ENCODE peak calls at places on chromosomes 6 and 20, in seven cellular contexts. S, F, V, G, Y, O and B are unnamed samples.

GRCh38 chr6:96520039-96520850 is 1.4 kb upstream of the UFL1 start:
- DNase-seq in S (no peak), F (peak), V (peak), G (peak), Y (no peak), O (peak), B (no peak)

GRCh38 chr6:152054441-152054840 is 247.0 kb downstream of the ESR1 start:
- DNase-seq in S (peak), F (no peak), V (no peak), G (no peak), Y (peak), O (peak), B (peak)

GRCh38 chr6:83411731-83412130 is 19.1 kb downstream of the ME1 start:
- DNase-seq in S (no peak), F (no peak), V (no peak), G (no peak), Y (no peak), O (no peak), B (no peak)

GRCh38 chr20:56414842-56415765 is 3.0 kb downstream of the CASS4 start:
- DNase-seq in S (peak), F (peak), V (peak), G (no peak), Y (peak), O (no peak), B (no peak)

GRCh38 chr20:18276821-18277220 is 11.5 kb upstream of the ZNF133 start:
- DNase-seq in S (peak), F (peak), V (peak), G (peak), Y (peak), O (no peak), B (peak)

GRCh38 chr20:21147593-21147992 is 21.7 kb downstream of the KIZ start:
- DNase-seq in S (peak), F (peak), V (no peak), G (no peak), Y (peak), O (no peak), B (no peak)

GRCh38 chr6:89951574-89952360 is 57.5 kb downstream of the GJA10 start:
- DNase-seq in S (no peak), F (peak), V (peak), G (no peak), Y (no peak), O (no peak), B (no peak)

GRCh38 chr6:27565839-27566779 is 93.2 kb upstream of the ZNF184 start:
- DNase-seq in S (no peak), F (no peak), V (no peak), G (no peak), Y (no peak), O (no peak), B (peak)

GRCh38 chr6:118890997-118891790 is 2.8 kb upstream of the ASF1A start:
- DNase-seq in S (no peak), F (no peak), V (no peak), G (no peak), Y (no peak), O (no peak), B (peak)

GRCh38 chr6:87483929-87484328 is 11.2 kb downstream of the SLC35A1 start:
- DNase-seq in S (peak), F (peak), V (peak), G (peak), Y (peak), O (peak), B (peak)

GRCh38 chr6:170523256-170524187 is 29.6 kb downstream of the PSMB1 start:
- DNase-seq in S (no peak), F (no peak), V (no peak), G (no peak), Y (no peak), O (no peak), B (no peak)

GRCh38 chr20:420169-420620 is 12.1 kb downstream of the RBCK1 start:
- DNase-seq in S (no peak), F (no peak), V (no peak), G (no peak), Y (no peak), O (no peak), B (no peak)

GRCh38 chr6:70277480-70277879 is 25.4 kb downstream of the COL9A1 start:
- DNase-seq in S (peak), F (peak), V (peak), G (peak), Y (peak), O (no peak), B (no peak)

GRCh38 chr6:35776364-35777215 is at the start of gene CLPSL2:
- DNase-seq in S (no peak), F (peak), V (no peak), G (no peak), Y (no peak), O (no peak), B (peak)

GRCh38 chr6:126077810-126078791 is 91.8 kb downstream of the TRMT11 start:
- DNase-seq in S (peak), F (no peak), V (peak), G (no peak), Y (peak), O (no peak), B (no peak)

GRCh38 chr20:11443382-11444119 is 474.1 kb upstream of the BTBD3 start:
- DNase-seq in S (no peak), F (no peak), V (no peak), G (no peak), Y (no peak), O (no peak), B (no peak)

GRCh38 chr6:17393335-17394191 is at the start of gene CAP2:
- DNase-seq in S (peak), F (peak), V (peak), G (peak), Y (peak), O (no peak), B (no peak)

GRCh38 chr20:35734777-35735649 is 7.0 kb downstream of the RBM39 start:
- DNase-seq in S (no peak), F (no peak), V (no peak), G (no peak), Y (no peak), O (no peak), B (no peak)

GRCh38 chr6:41445268-41445667 is 100.9 kb upstream of the FOXP4 start:
- DNase-seq in S (no peak), F (peak), V (peak), G (peak), Y (no peak), O (no peak), B (no peak)

GRCh38 chr6:34243131-34243771 is 5.6 kb downstream of the SMIM29 start:
- DNase-seq in S (no peak), F (no peak), V (no peak), G (no peak), Y (no peak), O (no peak), B (no peak)

GRCh38 chr6:109922851-109923250 is 55.3 kb upstream of the GPR6 start:
- DNase-seq in S (no peak), F (no peak), V (peak), G (no peak), Y (no peak), O (no peak), B (no peak)

GRCh38 chr6:28880894-28881780 is 42.6 kb downstream of the TRIM27 start:
- DNase-seq in S (peak), F (peak), V (peak), G (peak), Y (peak), O (no peak), B (peak)

GRCh38 chr20:44979090-44979621 is 12.8 kb downstream of the STK4 start:
- DNase-seq in S (no peak), F (peak), V (peak), G (no peak), Y (peak), O (no peak), B (peak)

GRCh38 chr6:2729921-2730320 is 20.8 kb downstream of the MYLK4 start:
- DNase-seq in S (no peak), F (no peak), V (no peak), G (no peak), Y (no peak), O (no peak), B (no peak)

GRCh38 chr6:40358473-40359460 is 228.4 kb downstream of the LRFN2 start:
- DNase-seq in S (no peak), F (no peak), V (no peak), G (no peak), Y (no peak), O (no peak), B (no peak)

GRCh38 chr20:63540417-63541186 is 3.4 kb upstream of the PTK6 start:
- DNase-seq in S (peak), F (no peak), V (no peak), G (no peak), Y (peak), O (no peak), B (no peak)

GRCh38 chr6:134519456-134519855 is 201.5 kb upstream of the SGK1 start:
- DNase-seq in S (no peak), F (peak), V (no peak), G (peak), Y (no peak), O (no peak), B (peak)

GRCh38 chr6:92708945-92709344 is 710.4 kb downstream of the EPHA7 start:
- DNase-seq in S (no peak), F (no peak), V (no peak), G (no peak), Y (no peak), O (no peak), B (no peak)

GRCh38 chr20:63135411-63135810 is 80.5 kb downstream of the YTHDF1 start:
- DNase-seq in S (no peak), F (no peak), V (no peak), G (no peak), Y (no peak), O (no peak), B (no peak)

GRCh38 chr6:167764215-167764614 is 62.5 kb upstream of the AFDN start:
- DNase-seq in S (no peak), F (no peak), V (no peak), G (no peak), Y (no peak), O (no peak), B (no peak)

GRCh38 chr6:9977451-9977850 is 437.4 kb downstream of the TFAP2A start:
- DNase-seq in S (no peak), F (no peak), V (no peak), G (no peak), Y (no peak), O (peak), B (no peak)
- TF ChIP-seq CTCF in S (no peak), F (no peak), V (no peak), G (no peak), Y (no peak), O (no peak), B (no peak)

GRCh38 chr6:53532942-53533341 is 12.0 kb downstream of the GCLC start:
- DNase-seq in S (no peak), F (no peak), V (no peak), G (no peak), Y (no peak), O (no peak), B (no peak)
- H3K4me3 ChIP-seq in S (no peak), F (no peak), V (no peak), G (no peak), Y (no peak), O (no peak), B (no peak)

GRCh38 chr20:34066476-34067090 is 45.5 kb downstream of the EIF2S2 start:
- DNase-seq in S (no peak), F (peak), V (peak), G (peak), Y (peak), O (no peak), B (no peak)
- TF ChIP-seq CTCF in S (no peak), F (no peak), V (no peak), G (no peak), Y (no peak), O (no peak), B (no peak)

DNA sequence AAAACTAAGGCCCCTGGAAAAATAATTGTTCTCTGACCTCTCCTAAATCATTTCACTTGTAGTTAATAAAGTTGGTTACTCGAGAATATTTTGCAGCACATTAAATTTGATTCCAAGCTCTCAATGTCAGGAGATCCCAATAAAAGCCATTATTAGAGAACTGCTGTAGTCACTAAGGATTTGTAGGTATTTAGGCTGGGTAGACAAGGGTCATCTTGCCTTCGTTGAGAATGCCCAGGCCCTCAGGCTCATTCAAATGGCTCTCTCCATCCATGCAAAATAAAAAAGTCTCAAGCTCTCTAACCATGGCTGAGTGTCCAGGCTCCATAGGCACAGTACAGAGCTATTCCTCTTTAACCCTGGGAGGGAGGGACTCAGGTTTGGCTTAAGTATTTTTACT is 117.0 kb upstream of the HMGCLL1 start:
- DNase-seq in S (no peak), F (no peak), V (no peak), G (no peak), Y (no peak), O (no peak), B (no peak)
- H3K4me3 ChIP-seq in S (no peak), F (no peak), V (no peak), G (no peak), Y (no peak), O (no peak), B (no peak)

DNA sequence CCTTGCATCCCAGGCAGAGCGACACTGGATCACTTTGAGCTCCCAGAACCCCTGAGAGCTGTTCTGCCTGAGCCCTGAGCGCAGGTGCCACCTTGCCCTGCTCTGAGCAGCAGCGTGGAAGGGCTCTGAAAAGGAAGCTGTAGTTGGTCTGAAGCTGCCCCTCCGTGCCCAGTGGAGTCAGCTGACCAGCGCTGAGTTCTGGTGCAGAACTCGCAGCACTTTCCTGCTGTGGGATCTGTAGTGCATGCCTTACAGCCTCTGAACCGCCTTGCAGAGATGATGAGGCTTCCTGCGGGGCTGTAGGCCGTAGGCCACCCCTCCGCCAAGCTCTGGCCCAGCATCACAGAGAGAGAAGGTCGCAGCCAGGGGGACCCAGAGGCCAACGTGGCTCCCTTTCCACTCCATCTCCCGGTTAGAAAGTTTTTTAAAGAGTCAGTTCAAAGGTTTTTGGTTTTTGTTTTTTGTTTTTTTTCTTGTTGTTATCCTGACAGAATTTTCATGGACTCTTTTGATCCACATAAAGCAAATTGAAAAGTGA is 158.3 kb upstream of the CST7 start:
- DNase-seq in S (no peak), F (no peak), V (no peak), G (no peak), Y (no peak), O (no peak), B (no peak)
- TF ChIP-seq CTCF in S (no peak), F (no peak), V (no peak), G (no peak), Y (no peak), O (no peak), B (no peak)

DNA sequence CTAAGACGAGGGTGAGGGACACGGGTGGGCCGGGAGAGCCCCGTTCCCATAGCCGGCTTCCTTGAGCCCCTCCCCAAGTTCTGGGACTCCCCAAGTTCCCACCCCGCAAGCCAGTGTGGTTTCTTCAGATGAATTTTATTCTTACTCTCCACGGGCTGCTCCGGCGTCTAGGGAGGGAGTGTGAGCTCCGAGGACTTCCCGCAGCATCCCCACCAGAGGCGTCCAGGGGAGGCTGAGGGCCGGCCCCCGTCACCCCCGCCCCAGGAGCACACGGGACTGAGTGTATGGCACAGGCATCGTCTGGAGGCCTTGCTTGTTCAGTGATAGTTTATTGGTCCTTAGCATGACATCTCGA is 10.0 kb upstream of the SLC4A11 start:
- DNase-seq in S (no peak), F (no peak), V (no peak), G (no peak), Y (no peak), O (no peak), B (no peak)
- H3K4me3 ChIP-seq in S (no peak), F (peak), V (no peak), G (peak), Y (peak), O (no peak), B (no peak)

DNA sequence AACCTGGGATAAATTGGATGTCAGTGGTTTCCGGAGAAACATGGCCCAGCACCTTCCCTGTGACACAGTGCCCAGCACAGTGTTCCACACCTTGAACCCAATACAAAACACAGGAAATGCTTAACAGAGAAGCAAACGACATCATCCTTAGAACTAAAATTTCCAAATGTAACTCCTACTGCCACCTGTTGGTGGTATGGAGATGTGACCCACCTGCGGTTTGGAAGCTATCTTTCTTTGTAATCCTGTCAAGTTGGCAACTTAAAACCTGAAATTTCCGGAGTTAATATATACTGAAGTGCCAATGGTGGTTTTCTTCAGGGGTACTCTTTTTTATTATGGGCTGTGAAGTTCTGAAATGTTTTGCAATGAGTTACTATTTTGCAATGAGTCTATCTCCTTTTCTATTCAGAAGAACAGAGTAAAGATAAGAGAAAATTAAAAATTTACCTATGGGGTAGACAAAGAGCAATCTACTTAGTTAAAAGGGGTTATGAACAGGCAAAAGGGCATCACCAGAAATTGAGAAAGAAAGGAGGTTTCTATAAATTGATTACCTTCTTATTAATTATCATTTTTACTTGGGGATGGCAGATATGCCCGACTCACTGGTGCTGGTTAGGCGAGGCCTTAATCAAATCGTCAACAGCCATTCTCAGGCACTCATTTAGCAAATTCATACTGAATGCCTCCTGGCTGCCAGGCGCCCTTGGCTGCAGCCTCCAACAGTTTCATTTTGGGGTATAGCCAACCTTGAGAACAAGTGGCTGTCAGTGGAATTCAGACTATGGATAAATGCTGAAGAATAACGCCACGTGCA is 658.6 kb downstream of the PTPRT start:
- DNase-seq in S (no peak), F (peak), V (no peak), G (peak), Y (peak), O (no peak), B (peak)
- TF ChIP-seq CTCF in S (no peak), F (no peak), V (no peak), G (peak), Y (peak), O (peak), B (peak)

GRCh38 chr20:57427239-57428127 is 36.3 kb downstream of the RBM38 start:
- DNase-seq in S (no peak), F (no peak), V (no peak), G (no peak), Y (no peak), O (no peak), B (no peak)

GRCh38 chr20:57426156-57426769 is 35.1 kb downstream of the RBM38 start:
- DNase-seq in S (no peak), F (no peak), V (no peak), G (no peak), Y (no peak), O (no peak), B (no peak)

GRCh38 chr20:57426831-57427230 is 35.6 kb downstream of the RBM38 start:
- DNase-seq in S (no peak), F (no peak), V (no peak), G (no peak), Y (no peak), O (no peak), B (no peak)

GRCh38 chr20:57429579-57430202 is 38.5 kb downstream of the RBM38 start:
- DNase-seq in S (peak), F (no peak), V (no peak), G (no peak), Y (no peak), O (peak), B (peak)

DNA sequence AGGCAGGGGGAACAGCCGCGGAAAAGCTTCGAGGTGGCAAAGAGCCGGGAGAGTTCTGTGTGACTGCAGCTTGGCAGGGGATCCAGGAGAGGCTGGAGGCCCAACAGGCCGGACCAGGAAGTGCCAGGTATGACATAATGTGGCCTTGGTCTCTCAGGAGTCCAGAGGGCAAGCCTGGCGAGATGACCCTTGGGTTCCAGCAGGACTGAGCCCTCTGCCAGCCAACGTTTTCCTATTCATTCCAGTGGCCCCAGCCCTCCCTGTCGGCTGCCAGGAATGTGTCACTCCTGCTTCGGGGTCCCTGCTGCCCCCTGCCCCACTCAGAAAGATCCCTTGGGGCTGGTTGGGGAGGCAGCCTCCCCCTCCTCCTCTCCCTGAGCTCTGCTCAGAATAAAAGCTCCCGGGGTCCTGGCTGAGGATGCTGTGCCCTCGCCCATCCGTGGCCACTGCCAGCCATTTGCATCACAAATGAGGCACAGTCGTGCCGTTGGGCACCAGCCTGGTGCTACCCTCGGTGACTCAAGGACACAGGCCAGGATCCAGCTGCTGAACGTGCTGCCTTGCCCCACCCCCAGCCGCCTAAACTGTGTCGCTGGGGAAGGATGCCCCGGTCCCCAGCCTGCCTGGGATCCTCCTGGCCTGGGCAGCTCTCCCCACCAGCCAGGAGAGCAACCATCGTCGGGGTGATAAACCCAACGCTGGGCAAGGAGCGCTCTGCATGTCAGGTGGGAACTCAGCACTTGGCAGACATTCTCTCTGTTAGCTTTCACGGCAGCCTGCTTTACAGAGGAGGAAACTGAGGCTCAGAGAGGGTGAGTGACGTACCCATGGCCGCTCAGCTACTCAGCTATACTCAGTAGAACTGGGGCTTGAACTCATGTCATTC is 37.7 kb downstream of the RBM38 start:
- DNase-seq in S (no peak), F (no peak), V (no peak), G (no peak), Y (no peak), O (no peak), B (no peak)
- H3K4me3 ChIP-seq in S (no peak), F (no peak), V (no peak), G (no peak), Y (no peak), O (no peak), B (no peak)

GRCh38 chr6:32983493-32983848 is 15.1 kb downstream of the BRD2 start:
- DNase-seq in S (no peak), F (no peak), V (no peak), G (no peak), Y (no peak), O (no peak), B (no peak)
- TF ChIP-seq CTCF in S (no peak), F (no peak), V (no peak), G (no peak), Y (no peak), O (no peak), B (no peak)